ENCODE peak calls at places on chromosomes 16 and 17, in four cellular contexts. N is WTC11, Q is HepG2, D is K562. T is an unnamed sample.

GRCh38 chr16:51919736-51920135 is 627.2 kb downstream of the TOX3 start:
- DNase-seq in N (no peak), Q (no peak), D (no peak), T (no peak)

GRCh38 chr16:67565470-67566100 is 3.3 kb downstream of the CTCF start:
- DNase-seq in N (no peak), Q (no peak), D (no peak), T (no peak)

GRCh38 chr16:13997933-13998332 is 73.2 kb upstream of the MRTFB start:
- DNase-seq in N (no peak), Q (peak), D (no peak), T (peak)

GRCh38 chr16:81586976-81587625 is 142.5 kb downstream of the CMIP start:
- DNase-seq in N (no peak), Q (no peak), D (no peak), T (no peak)

GRCh38 chr16:81040837-81041236 is 5.2 kb downstream of the ATMIN start:
- DNase-seq in N (no peak), Q (no peak), D (no peak), T (no peak)

GRCh38 chr16:84699712-84700517 is at the start of gene USP10:
- DNase-seq in N (peak), Q (peak), D (peak), T (no peak)

GRCh38 chr16:26129997-26130396 is 438.2 kb downstream of the HS3ST4 start:
- DNase-seq in N (no peak), Q (no peak), D (no peak), T (no peak)

GRCh38 chr17:35084987-35085386 is 21.5 kb upstream of the RFFL start:
- DNase-seq in N (no peak), Q (no peak), D (peak), T (no peak)

GRCh38 chr16:28207425-28207824 is 4.3 kb downstream of the XPO6 start:
- DNase-seq in N (no peak), Q (no peak), D (no peak), T (no peak)

GRCh38 chr16:29927523-29927905 is 1.5 kb upstream of the KCTD13 start:
- DNase-seq in N (no peak), Q (no peak), D (no peak), T (no peak)

GRCh38 chr16:78443780-78444422 is 344.4 kb downstream of the WWOX start:
- DNase-seq in N (no peak), Q (no peak), D (no peak), T (no peak)

GRCh38 chr16:35636831-35637230 is 2177.4 kb downstream of the TP53TG3F start:
- DNase-seq in N (no peak), Q (no peak), D (no peak), T (no peak)

GRCh38 chr17:56577810-56578209 is 15.7 kb upstream of the NOG start:
- DNase-seq in N (no peak), Q (no peak), D (no peak), T (no peak)

GRCh38 chr17:81239714-81240555 is 817 bp downstream of the NDUFAF8 start:
- DNase-seq in N (no peak), Q (no peak), D (peak), T (no peak)

GRCh38 chr16:27080870-27081269 is 14.1 kb downstream of the C16orf82 start:
- DNase-seq in N (peak), Q (peak), D (peak), T (no peak)

GRCh38 chr16:89893642-89894548 is 20.5 kb downstream of the TCF25 start:
- DNase-seq in N (no peak), Q (no peak), D (no peak), T (no peak)

GRCh38 chr17:80352216-80352895 is 62.6 kb upstream of the ENDOV start:
- DNase-seq in N (no peak), Q (no peak), D (no peak), T (no peak)

GRCh38 chr16:85924675-85925074 is 25.7 kb downstream of the IRF8 start:
- DNase-seq in N (no peak), Q (no peak), D (no peak), T (no peak)

GRCh38 chr16:65024649-65025243 is 97.1 kb downstream of the CDH11 start:
- DNase-seq in N (no peak), Q (no peak), D (no peak), T (no peak)

GRCh38 chr16:72561-73537 is at the start of gene RHBDF1:
- DNase-seq in N (peak), Q (no peak), D (peak), T (no peak)

GRCh38 chr16:9258423-9259051 is 167.1 kb downstream of the HAPSTR1 start:
- DNase-seq in N (peak), Q (peak), D (peak), T (no peak)

GRCh38 chr17:979539-980405 is at the start of gene NXN:
- DNase-seq in N (peak), Q (peak), D (peak), T (no peak)

GRCh38 chr17:59498421-59499307 is 66.7 kb upstream of the DHX40 start:
- DNase-seq in N (no peak), Q (peak), D (no peak), T (no peak)

GRCh38 chr16:57610611-57611010 is 17.8 kb upstream of the ADGRG1 start:
- DNase-seq in N (no peak), Q (no peak), D (no peak), T (no peak)

GRCh38 chr16:77416939-77417480 is 17.8 kb downstream of the ADAMTS18 start:
- DNase-seq in N (no peak), Q (no peak), D (no peak), T (no peak)

GRCh38 chr16:10083301-10083700 is 98.9 kb downstream of the GRIN2A start:
- DNase-seq in N (no peak), Q (no peak), D (no peak), T (no peak)

GRCh38 chr17:45906927-45907622 is 12.7 kb downstream of the MAPT start:
- DNase-seq in N (no peak), Q (no peak), D (no peak), T (no peak)

GRCh38 chr17:41919165-41919817 is 540 bp upstream of the ACLY start:
- DNase-seq in N (peak), Q (peak), D (peak), T (peak)

GRCh38 chr17:29590979-29591736 is 1.7 kb upstream of the GIT1 start:
- DNase-seq in N (peak), Q (peak), D (peak), T (no peak)

GRCh38 chr16:24255446-24256352 is at the start of gene CACNG3:
- DNase-seq in N (peak), Q (peak), D (peak), T (no peak)

DNA sequence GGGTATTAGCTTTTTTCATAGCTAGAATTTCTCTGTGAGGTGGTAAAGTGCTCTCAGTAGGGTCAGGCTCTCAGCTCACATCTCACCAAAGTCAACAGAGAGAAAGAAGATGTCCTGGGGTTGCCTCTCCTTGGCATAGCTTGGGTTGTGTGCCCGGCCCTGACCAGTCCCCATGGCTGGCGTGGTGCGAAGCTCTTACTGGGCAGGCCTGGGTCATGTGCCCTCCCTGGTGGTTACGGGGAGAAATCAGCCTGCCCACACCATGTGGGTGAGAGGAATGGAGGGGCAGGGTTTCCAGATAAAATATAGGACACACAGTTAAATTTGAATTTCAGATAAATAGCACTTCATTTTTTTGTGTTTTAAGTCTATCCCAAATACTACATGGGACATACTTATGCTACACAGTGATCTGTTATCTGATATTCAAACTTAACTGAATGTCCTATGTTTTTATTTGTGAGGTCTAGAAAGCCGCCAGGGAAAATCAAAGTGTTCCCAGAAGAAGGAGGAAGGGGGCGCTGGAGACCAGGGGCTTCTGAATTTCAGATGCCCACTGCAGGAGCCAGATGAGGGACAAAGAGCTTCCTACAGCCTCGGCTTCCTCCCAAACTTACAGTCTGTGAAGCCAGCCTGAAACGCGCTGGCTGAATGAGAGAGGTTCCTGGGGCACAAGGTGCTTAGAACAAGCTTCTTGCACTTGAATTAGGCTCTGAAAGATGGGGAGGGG is 45.4 kb downstream of the NKD1 start:
- DNase-seq in N (peak), Q (no peak), D (peak), T (no peak)
- TF ChIP-seq TCF7 in N (no peak), Q (no peak), D (no peak), T (no peak)

GRCh38 chr16:69286941-69287713 is 24.0 kb upstream of the VPS4A start:
- DNase-seq in N (no peak), Q (peak), D (peak), T (peak)
- TF ChIP-seq TCF7 in N (no peak), Q (no peak), D (no peak), T (no peak)

GRCh38 chr16:12719972-12720371 is 83.7 kb downstream of the CPPED1 start:
- DNase-seq in N (no peak), Q (no peak), D (no peak), T (no peak)

GRCh38 chr16:12721841-12722467 is 81.7 kb downstream of the CPPED1 start:
- DNase-seq in N (no peak), Q (no peak), D (no peak), T (no peak)

GRCh38 chr16:12716658-12717057 is 87.0 kb downstream of the CPPED1 start:
- DNase-seq in N (no peak), Q (peak), D (no peak), T (no peak)
- TF ChIP-seq TCF7 in N (no peak), Q (no peak), D (no peak), T (no peak)

DNA sequence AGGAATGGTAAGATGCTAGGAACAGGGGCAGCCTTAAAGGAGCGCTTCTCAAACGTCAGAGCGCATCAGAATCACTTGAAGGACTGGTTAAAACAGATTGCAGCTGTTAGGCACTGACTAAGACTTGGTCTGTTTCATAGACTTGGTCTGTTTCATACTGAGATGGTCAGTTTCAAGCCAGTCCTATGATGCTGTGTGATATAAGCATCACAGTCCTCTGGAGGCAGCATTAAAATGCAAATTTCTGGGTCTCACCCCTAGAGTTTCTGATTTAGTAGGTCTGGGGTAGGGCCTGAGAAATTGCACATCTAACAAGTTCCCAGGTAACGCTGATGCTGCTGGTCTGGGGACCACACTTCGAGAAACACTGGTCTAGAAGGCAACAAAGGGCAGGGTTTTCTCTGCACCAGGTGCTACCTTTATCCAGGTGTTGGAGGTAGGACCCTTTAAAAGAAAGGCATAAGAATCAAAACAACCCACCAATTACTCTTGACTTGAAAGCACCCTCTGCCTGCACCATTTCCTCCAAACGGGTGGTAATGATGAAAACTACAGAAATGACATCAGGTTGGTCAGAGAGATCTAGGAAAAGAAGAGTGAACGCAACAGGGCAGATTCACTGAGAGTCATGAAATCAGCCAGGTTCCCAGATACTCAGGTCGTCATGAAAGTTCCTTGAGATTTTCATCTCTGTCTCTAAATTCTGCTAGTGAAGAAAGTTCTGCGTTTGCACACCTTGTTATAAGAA is 95.1 kb upstream of the RCVRN start:
- DNase-seq in N (no peak), Q (no peak), D (no peak), T (peak)
- TF ChIP-seq TCF7 in N (no peak), Q (no peak), D (no peak), T (no peak)

T was measured in GM12878.